ENCODE peak calls at places on chromosomes 13 and 19, in ten cellular contexts. M is HEK293T; S is kidney; K is mucosa of gallbladder; T is activated naive CD8-positive, alpha-beta T cell treated with anti-CD3 and anti-CD28 coated beads, Interleukin-2, amount 50 U/mL, for 24 hours; X is NCI-H187 treated with DMSO at 0.1 percent for 48 hours; Z is NCI-H510A treated with DMSO at 0.1 percent for 48 hours; C is cardiac fibroblast; P is A172; N is RCC 7860. F is an unnamed sample.

GRCh38 chr19:34459614-34460013 is 21.9 kb upstream of the WTIP start:
- DNase-seq in M (no peak), S (no peak), K (peak), T (no peak), X (no peak), Z (peak), C (no peak), P (no peak), N (no peak), F (no peak)

GRCh38 chr13:70809588-70809987 is 701.3 kb upstream of the KLHL1 start:
- DNase-seq in M (no peak), S (no peak), K (no peak), T (no peak), X (no peak), Z (no peak), C (no peak), P (no peak), N (no peak), F (no peak)

GRCh38 chr13:43153436-43154082 is 130.2 kb downstream of the DNAJC15 start:
- DNase-seq in M (no peak), S (no peak), K (no peak), T (no peak), X (no peak), Z (no peak), C (peak), P (peak), N (no peak), F (no peak)

GRCh38 chr19:11984986-11985385 is 20.1 kb downstream of the ZNF763 start:
- DNase-seq in M (no peak), S (no peak), K (no peak), T (no peak), X (no peak), Z (no peak), C (no peak), P (no peak), N (no peak), F (no peak)

GRCh38 chr13:111156421-111156820 is 41.3 kb downstream of the ARHGEF7 start:
- DNase-seq in M (no peak), S (no peak), K (no peak), T (no peak), X (no peak), Z (no peak), C (peak), P (no peak), N (no peak), F (no peak)

GRCh38 chr13:104694397-104694796 is 1628.2 kb upstream of the SLC10A2 start:
- DNase-seq in M (no peak), S (no peak), K (no peak), T (no peak), X (no peak), Z (peak), C (no peak), P (no peak), N (no peak), F (no peak)

GRCh38 chr13:49472186-49472585 is 23.6 kb upstream of the PHF11 start:
- DNase-seq in M (no peak), S (no peak), K (no peak), T (no peak), X (no peak), Z (no peak), C (peak), P (no peak), N (no peak), F (no peak)

GRCh38 chr19:18514800-18515682 is 6.8 kb downstream of the ELL start:
- DNase-seq in M (no peak), S (peak), K (peak), T (no peak), X (no peak), Z (peak), C (peak), P (no peak), N (peak), F (no peak)

GRCh38 chr19:43934055-43934984 is 762 bp downstream of the ZNF45 start:
- DNase-seq in M (peak), S (no peak), K (no peak), T (no peak), X (no peak), Z (no peak), C (peak), P (peak), N (peak), F (no peak)

GRCh38 chr19:17107546-17108452 is 32.2 kb downstream of the MYO9B start:
- DNase-seq in M (peak), S (peak), K (peak), T (peak), X (no peak), Z (no peak), C (peak), P (peak), N (peak), F (peak)

GRCh38 chr19:33903489-33903850 is 106.8 kb downstream of the KCTD15 start:
- DNase-seq in M (no peak), S (no peak), K (no peak), T (no peak), X (no peak), Z (no peak), C (no peak), P (no peak), N (no peak), F (no peak)

GRCh38 chr19:18062043-18062442 is 24.7 kb downstream of the IL12RB1 start:
- DNase-seq in M (no peak), S (no peak), K (no peak), T (no peak), X (peak), Z (peak), C (no peak), P (no peak), N (no peak), F (no peak)

GRCh38 chr19:55258476-55258827 is 365 bp downstream of the PPP6R1 start:
- DNase-seq in M (peak), S (no peak), K (no peak), T (peak), X (no peak), Z (no peak), C (no peak), P (no peak), N (no peak), F (no peak)

GRCh38 chr13:86087241-86087640 is 288.0 kb upstream of the SLITRK6 start:
- DNase-seq in M (no peak), S (no peak), K (no peak), T (no peak), X (no peak), Z (no peak), C (no peak), P (peak), N (no peak), F (no peak)

GRCh38 chr19:33064778-33065550 is at the start of gene RHPN2:
- DNase-seq in M (peak), S (peak), K (peak), T (peak), X (no peak), Z (peak), C (peak), P (peak), N (peak), F (peak)

GRCh38 chr19:47608074-47608907 is 643 bp upstream of the BICRA start:
- DNase-seq in M (peak), S (peak), K (peak), T (peak), X (peak), Z (peak), C (peak), P (peak), N (peak), F (peak)

GRCh38 chr13:44237276-44237767 is 136.3 kb upstream of the SERP2 start:
- DNase-seq in M (no peak), S (peak), K (peak), T (peak), X (no peak), Z (no peak), C (peak), P (peak), N (peak), F (no peak)

GRCh38 chr13:97441414-97441813 is 7.4 kb downstream of the RAP2A start:
- DNase-seq in M (no peak), S (no peak), K (no peak), T (no peak), X (no peak), Z (no peak), C (no peak), P (no peak), N (no peak), F (no peak)

GRCh38 chr13:45133396-45134118 is 13.2 kb downstream of the GTF2F2 start:
- DNase-seq in M (no peak), S (no peak), K (no peak), T (no peak), X (no peak), Z (no peak), C (no peak), P (no peak), N (no peak), F (no peak)

GRCh38 chr13:99496322-99497142 is 4.7 kb upstream of the TM9SF2 start:
- DNase-seq in M (no peak), S (peak), K (peak), T (peak), X (no peak), Z (no peak), C (peak), P (peak), N (no peak), F (no peak)

GRCh38 chr19:1522838-1523237 is 1.0 kb upstream of the PLK5 start:
- DNase-seq in M (no peak), S (no peak), K (no peak), T (no peak), X (no peak), Z (no peak), C (no peak), P (no peak), N (no peak), F (no peak)

GRCh38 chr13:33167521-33167920 is 118.0 kb downstream of the STARD13 start:
- DNase-seq in M (no peak), S (no peak), K (no peak), T (no peak), X (no peak), Z (no peak), C (no peak), P (no peak), N (no peak), F (no peak)

GRCh38 chr13:46389985-46390384 is 2.9 kb upstream of the RUBCNL start:
- DNase-seq in M (no peak), S (no peak), K (no peak), T (peak), X (no peak), Z (no peak), C (no peak), P (no peak), N (no peak), F (no peak)